ENCODE peak calls at places on chromosome 20, in five cellular contexts. X is neuronal stem cell, Z is H9, K is mesendoderm, D is IMR-90. E is an unnamed sample.

GRCh38 chr20:34062651-34063482 is 49.2 kb downstream of the EIF2S2 start:
- DNase-seq in X (no peak), K (peak; percentile 33), D (peak; percentile 62), Z (no peak), E (no peak)

GRCh38 chr20:11403711-11404110 is 514.0 kb upstream of the BTBD3 start:
- DNase-seq in Z (no peak), K (peak; percentile 78), D (no peak), X (no peak), E (no peak)

GRCh38 chr20:37907677-37908397 is 4.9 kb downstream of the VSTM2L start:
- DNase-seq in Z (peak; percentile 53), D (peak; percentile 42), K (peak; percentile 80), X (no peak), E (peak; percentile 89)

GRCh38 chr20:18066421-18067333 is 9.0 kb upstream of the OVOL2 start:
- DNase-seq in K (peak; percentile 16), X (no peak), D (no peak), Z (no peak), E (no peak)

GRCh38 chr20:20096421-20096820 is 44.1 kb downstream of the CFAP61 start:
- DNase-seq in X (no peak), D (no peak), K (no peak), Z (no peak), E (no peak)

GRCh38 chr20:35319206-35320197 is 27.3 kb upstream of the FAM83C start:
- DNase-seq in D (peak; percentile 89), Z (no peak), X (no peak), K (peak; percentile 19), E (no peak)

GRCh38 chr20:1245578-1245977 is 19.7 kb downstream of the RAD21L1 start:
- DNase-seq in X (no peak), K (no peak), Z (no peak), D (no peak), E (no peak)

GRCh38 chr20:21105429-21106170 is 558 bp downstream of the LINC00237 start:
- DNase-seq in Z (peak; percentile 52), K (no peak), X (no peak), D (no peak), E (no peak)

GRCh38 chr20:11271920-11272594 is 598.3 kb upstream of the JAG1 start:
- DNase-seq in X (peak; percentile 51), D (no peak), K (no peak), Z (no peak), E (no peak)

GRCh38 chr20:57251344-57251743 is 15.1 kb downstream of the BMP7 start:
- DNase-seq in X (no peak), D (no peak), Z (no peak), K (peak; percentile 88), E (no peak)

GRCh38 chr20:22836211-22836610 is 198.9 kb upstream of the SSTR4 start:
- DNase-seq in D (no peak), X (no peak), K (peak; percentile 72), Z (no peak), E (peak; percentile 72)

GRCh38 chr20:19834287-19834686 is 76.2 kb downstream of the RIN2 start:
- DNase-seq in X (no peak), Z (no peak), D (no peak), K (no peak), E (no peak)

GRCh38 chr20:3074812-3075211 is 3.4 kb downstream of the OXT start:
- DNase-seq in D (no peak), X (no peak), K (no peak), Z (no peak), E (no peak)

GRCh38 chr20:39112196-39112743 is 150.1 kb downstream of the DHX35 start:
- DNase-seq in D (peak; percentile 28), X (peak; percentile 66), Z (peak; percentile 84), K (peak; percentile 81), E (peak; percentile 21)

GRCh38 chr20:2219481-2220006 is 76.3 kb upstream of the TGM3 start:
- DNase-seq in K (no peak), D (no peak), X (no peak), Z (no peak), E (no peak)

GRCh38 chr20:63940472-63941266 is 15.5 kb downstream of the UCKL1 start:
- DNase-seq in K (no peak), Z (peak; percentile 52), D (no peak), X (no peak), E (no peak)

GRCh38 chr20:63940071-63940471 is 16.1 kb downstream of the UCKL1 start:
- DNase-seq in D (no peak), K (no peak), Z (peak; percentile 74), X (no peak), E (no peak)

GRCh38 chr20:63943007-63943807 is 13.0 kb downstream of the UCKL1 start:
- DNase-seq in Z (no peak), X (no peak), K (no peak), D (no peak), E (no peak)

GRCh38 chr20:63942250-63943006 is 13.8 kb downstream of the UCKL1 start:
- DNase-seq in D (peak; percentile 4), X (no peak), K (peak; percentile 88), Z (peak; percentile 92), E (peak; percentile 86)

DNA sequence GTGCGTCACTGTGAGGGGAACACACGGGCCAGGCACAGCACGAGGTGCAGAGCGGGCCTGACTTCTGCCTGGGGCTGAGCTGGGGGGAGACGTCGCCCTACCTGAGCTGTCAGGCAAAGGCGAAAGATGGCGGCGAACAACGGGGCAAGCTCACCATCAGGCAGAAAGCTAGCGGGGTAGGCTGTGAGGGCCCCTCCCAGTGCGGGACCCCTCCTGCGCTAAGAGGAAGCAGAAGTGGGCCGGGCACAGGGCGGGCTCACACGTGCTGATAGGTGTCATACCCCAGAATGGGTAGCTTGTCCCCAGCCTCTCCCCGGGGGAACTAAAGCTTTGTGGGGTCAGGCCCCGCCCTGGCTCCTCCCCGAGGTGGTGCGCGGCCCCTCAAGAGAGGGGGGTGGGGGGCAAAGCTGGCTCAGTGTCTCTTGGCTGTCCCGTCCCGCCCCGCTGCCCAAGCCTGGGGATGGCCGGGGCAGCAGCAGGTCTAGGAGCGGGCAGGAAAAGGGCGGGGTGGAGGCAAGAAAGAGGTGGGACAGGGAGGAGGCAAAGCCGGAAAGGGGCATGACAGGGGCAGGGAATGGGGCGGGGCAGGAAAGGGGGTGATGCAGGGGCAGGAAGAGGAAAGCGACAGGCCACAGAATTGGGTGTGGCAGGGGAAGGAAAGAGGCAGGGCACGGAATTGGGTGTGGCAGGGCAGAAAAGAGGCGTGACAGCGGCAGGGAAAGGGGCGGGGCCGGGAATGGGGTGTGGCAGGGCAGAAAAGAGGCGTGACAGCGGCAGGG is 14.7 kb downstream of the UCKL1 start:
- DNase-seq in X (no peak), K (peak; percentile 97), D (no peak), Z (peak; percentile 98), E (no peak)
- H3K9ac ChIP-seq in X (peak overlapping the region; percentile 71), K (peak overlapping the region; percentile 63), D (no peak overlapping the region), Z (no peak overlapping the region), E (no peak overlapping the region)

GRCh38 chr20:62387219-62387913 is 463 bp downstream of the RPS21 start:
- DNase-seq in Z (no peak), K (no peak), D (no peak), X (no peak), E (no peak)

GRCh38 chr20:62389601-62390087 is 2.7 kb downstream of the RPS21 start:
- DNase-seq in K (no peak), Z (no peak), D (no peak), X (no peak), E (no peak)

GRCh38 chr20:62387993-62388635 is 1.2 kb downstream of the RPS21 start:
- DNase-seq in Z (no peak), D (no peak), K (no peak), X (no peak), E (no peak)

GRCh38 chr20:62388839-62389600 is 2.1 kb downstream of the RPS21 start:
- DNase-seq in D (no peak), X (no peak), K (no peak), Z (no peak), E (peak; percentile 20)

DNA sequence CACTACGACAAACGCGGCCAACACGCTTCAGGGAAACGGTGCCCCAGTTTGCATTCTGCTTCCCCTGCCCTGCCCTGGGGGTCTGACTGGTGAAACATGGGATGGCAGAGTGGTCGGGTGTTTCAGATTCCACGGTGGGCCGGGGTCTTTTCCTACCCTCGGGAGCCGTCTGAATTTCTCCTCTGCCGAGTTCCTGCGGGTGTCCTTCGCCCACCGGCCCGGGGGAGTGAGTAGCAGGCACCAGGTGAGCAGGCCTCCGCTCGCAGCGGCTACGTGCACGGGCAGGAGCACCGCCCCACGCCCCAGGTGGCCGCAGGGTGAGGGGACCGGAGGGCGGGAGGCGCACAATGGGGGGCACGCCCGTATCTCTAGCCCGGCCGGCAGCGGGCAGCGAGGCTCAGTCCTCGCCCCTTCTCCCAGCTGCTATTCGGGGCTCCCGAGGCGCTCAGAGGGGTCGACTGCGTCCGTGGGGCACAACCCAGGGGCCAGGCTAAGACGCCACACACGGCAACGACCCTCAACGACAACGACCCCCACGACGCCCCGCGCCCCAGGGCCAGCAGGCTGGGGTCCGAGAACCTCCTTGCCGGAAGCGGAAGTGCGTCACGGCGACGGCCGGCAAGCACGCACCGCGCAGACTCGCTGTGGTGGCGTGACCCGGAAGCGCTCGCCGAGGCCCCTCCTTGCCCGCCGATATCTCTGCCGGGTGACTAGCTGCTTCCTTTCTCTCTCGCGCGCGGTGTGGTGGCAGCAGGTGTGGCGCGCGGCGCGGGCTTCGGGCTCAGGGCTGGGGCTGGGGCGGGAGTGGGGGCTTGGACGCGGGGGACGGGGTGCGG is at the start of gene RPS21:
- DNase-seq in K (peak; percentile 94), X (peak; percentile 83), D (peak; percentile 89), Z (peak; percentile 94), E (peak; percentile 87)
- H3K23ac ChIP-seq in K (peak within 1 kb of the TSS; percentile 89), X (peak within 1 kb of the TSS; percentile 99), D (peak within 1 kb of the TSS; percentile 86), Z (no peak within 1 kb of the TSS), E (no peak within 1 kb of the TSS)

DNA sequence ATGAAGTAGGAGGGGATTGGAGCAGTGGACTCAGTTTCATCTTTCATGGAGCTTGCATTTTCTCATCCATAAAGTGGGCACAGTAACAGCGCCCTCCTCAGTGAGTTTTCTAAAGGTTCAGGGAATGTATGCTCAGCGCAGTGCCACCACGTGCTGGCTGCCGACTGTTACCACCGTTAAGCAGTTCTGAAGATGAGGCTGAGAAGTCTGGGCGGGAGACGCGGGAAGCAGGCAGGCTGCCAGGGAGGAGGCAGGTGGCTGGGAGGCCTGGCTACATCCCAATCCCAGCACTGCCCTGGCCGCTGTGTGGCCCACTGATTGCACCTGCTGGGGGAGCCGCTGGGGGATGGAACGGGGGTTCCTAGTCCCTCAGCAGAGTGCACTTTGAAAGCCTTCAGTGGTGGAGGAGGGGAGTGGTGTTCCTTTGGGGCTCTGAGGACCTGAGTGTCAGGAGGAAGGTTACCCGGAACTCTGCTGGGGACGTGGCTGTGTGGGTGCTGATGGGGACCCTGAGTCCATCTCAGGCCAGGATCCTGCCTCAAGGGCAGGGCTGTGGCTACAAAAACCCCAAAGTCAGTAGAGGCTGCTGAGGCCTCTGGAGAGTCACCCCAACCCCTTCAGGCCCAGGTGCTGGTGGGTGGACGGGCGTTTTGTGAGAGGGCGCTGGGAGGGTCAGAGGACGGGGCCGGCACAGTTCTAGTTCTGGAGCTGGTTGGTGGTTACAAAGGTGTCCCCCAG is 28.0 kb upstream of the PHACTR3 start:
- DNase-seq in Z (peak; percentile 62), K (peak; percentile 22), X (no peak), D (no peak), E (no peak)
- H3K9ac ChIP-seq in Z (no peak overlapping the region), K (no peak overlapping the region), X (no peak overlapping the region), D (no peak overlapping the region), E (no peak overlapping the region)

GRCh38 chr20:49889943-49890650 is 25.2 kb downstream of the SPATA2 start:
- DNase-seq in K (no peak), Z (no peak), D (no peak), X (no peak), E (no peak)

GRCh38 chr20:49890651-49891361 is 24.5 kb downstream of the SPATA2 start:
- DNase-seq in D (no peak), X (no peak), K (peak; percentile 82), Z (peak; percentile 55), E (no peak)

GRCh38 chr20:49888341-49889244 is 26.7 kb downstream of the SPATA2 start:
- DNase-seq in X (peak; percentile 81), Z (peak; percentile 89), K (peak; percentile 89), D (peak; percentile 56), E (peak; percentile 78)

GRCh38 chr20:49887828-49888340 is 27.4 kb downstream of the SPATA2 start:
- DNase-seq in X (no peak), Z (no peak), K (no peak), D (no peak), E (no peak)

GRCh38 chr20:49889245-49889942 is 25.9 kb downstream of the SPATA2 start:
- DNase-seq in X (no peak), K (no peak), Z (no peak), D (no peak), E (no peak)
- H3K23ac ChIP-seq in X (no peak overlapping the region), K (no peak overlapping the region), Z (no peak overlapping the region), D (no peak overlapping the region), E (no peak overlapping the region)

E was measured in trophoblast cell.